ENCODE peak calls at places on chromosomes 6 and 20, in five cellular contexts. One of them, this sample, is unnamed.

GRCh38 chr6:7500737-7501282 is 40.7 kb upstream of the DSP start:
- DNase-seq in RCC 7860: no peak
- DNase-seq in NCI-H1417: no peak
- DNase-seq in effector memory CD4-positive, alpha-beta T cell: no peak
- DNase-seq in DMS153: no peak
- DNase-seq in this sample: no peak

GRCh38 chr6:20188630-20189075 is 23.6 kb downstream of the MBOAT1 start:
- DNase-seq in effector memory CD4-positive, alpha-beta T cell: no peak
- DNase-seq in NCI-H1417: no peak
- DNase-seq in RCC 7860: no peak
- DNase-seq in DMS153: no peak
- DNase-seq in this sample: no peak

GRCh38 chr6:16961577-16961976 is 140.3 kb upstream of the STMND1 start:
- DNase-seq in NCI-H1417: no peak
- DNase-seq in RCC 7860: no peak
- DNase-seq in effector memory CD4-positive, alpha-beta T cell: no peak
- DNase-seq in DMS153: no peak
- DNase-seq in this sample: no peak

GRCh38 chr20:58987790-58988564 is 6.9 kb downstream of the NELFCD start:
- DNase-seq in effector memory CD4-positive, alpha-beta T cell: no peak
- DNase-seq in NCI-H1417: no peak
- DNase-seq in DMS153: no peak
- DNase-seq in RCC 7860: no peak
- DNase-seq in this sample: no peak

GRCh38 chr20:62136283-62137091 is 6.7 kb downstream of the PSMA7 start:
- DNase-seq in RCC 7860: no peak
- DNase-seq in effector memory CD4-positive, alpha-beta T cell: peak
- DNase-seq in NCI-H1417: peak
- DNase-seq in DMS153: no peak
- DNase-seq in this sample: peak

GRCh38 chr6:1787109-1787466 is 177.4 kb downstream of the FOXC1 start:
- DNase-seq in RCC 7860: no peak
- DNase-seq in DMS153: no peak
- DNase-seq in NCI-H1417: no peak
- DNase-seq in effector memory CD4-positive, alpha-beta T cell: no peak
- DNase-seq in this sample: no peak

GRCh38 chr6:57315851-57316250 is 1.6 kb upstream of the PRIM2 start:
- DNase-seq in effector memory CD4-positive, alpha-beta T cell: no peak
- DNase-seq in NCI-H1417: no peak
- DNase-seq in DMS153: no peak
- DNase-seq in RCC 7860: no peak
- DNase-seq in this sample: no peak

GRCh38 chr6:3504354-3504753 is 47.5 kb upstream of the SLC22A23 start:
- DNase-seq in DMS153: no peak
- DNase-seq in RCC 7860: no peak
- DNase-seq in effector memory CD4-positive, alpha-beta T cell: no peak
- DNase-seq in NCI-H1417: no peak
- DNase-seq in this sample: no peak

GRCh38 chr6:39867592-39867991 is 66.7 kb downstream of the MOCS1 start:
- DNase-seq in effector memory CD4-positive, alpha-beta T cell: no peak
- DNase-seq in NCI-H1417: no peak
- DNase-seq in RCC 7860: no peak
- DNase-seq in DMS153: no peak
- DNase-seq in this sample: no peak